ENCODE peak calls at places on chromosome 15, in ten cellular contexts. A is MM.1S; M is adrenal gland; Z is aorta; H is mesenchymal stem cell; K is CD8-positive, alpha-beta memory T cell; V is tibial artery; U is cardiac muscle cell; Q is GM23248; R is mucosa of descending colon. G is an unnamed sample.
A peak's percentile ranks its signal among the peaks of the same experiment; 100 is the strongest.

GRCh38 chr15:76200083-76200465 is 111.2 kb downstream of the ETFA start:
- DNase-seq in A (no peak), M (no peak), Z (no peak), H (no peak), K (no peak), V (peak; percentile 47), U (no peak), Q (no peak), R (no peak), G (no peak)

GRCh38 chr15:63983071-63983711 is 63.1 kb downstream of the DAPK2 start:
- DNase-seq in A (no peak), M (no peak), Z (no peak), H (no peak), K (no peak), V (no peak), U (no peak), Q (no peak), R (peak; percentile 50), G (no peak)

GRCh38 chr15:86522721-86523120 is 443.1 kb downstream of the AGBL1 start:
- DNase-seq in A (no peak), M (no peak), Z (no peak), H (no peak), K (no peak), V (no peak), U (no peak), Q (no peak), R (no peak), G (no peak)

GRCh38 chr15:51281368-51281967 is 56.9 kb downstream of the CYP19A1 start:
- DNase-seq in A (peak; percentile 34), M (peak; percentile 32), Z (peak; percentile 82), H (peak; percentile 60), K (no peak), V (peak; percentile 86), U (peak; percentile 76), Q (peak; percentile 79), R (peak; percentile 57), G (peak; percentile 64)

GRCh38 chr15:54150255-54150654 is 172.0 kb downstream of the UNC13C start:
- DNase-seq in A (peak; percentile 96), M (no peak), Z (no peak), H (no peak), K (no peak), V (no peak), U (no peak), Q (no peak), R (no peak), G (no peak)

GRCh38 chr15:82548700-82549099 is 8.4 kb upstream of the RPS17 start:
- DNase-seq in A (no peak), M (no peak), Z (no peak), H (no peak), K (no peak), V (no peak), U (no peak), Q (peak; percentile 27), R (no peak), G (no peak)

GRCh38 chr15:64229129-64229724 is 66.4 kb upstream of the PPIB start:
- DNase-seq in A (no peak), M (no peak), Z (no peak), H (no peak), K (no peak), V (no peak), U (no peak), Q (no peak), R (no peak), G (no peak)

GRCh38 chr15:41621200-41622193 is 38.7 kb upstream of the MGA start:
- DNase-seq in A (no peak), M (peak; percentile 86), Z (peak; percentile 87), H (peak; percentile 68), K (peak; percentile 84), V (peak; percentile 87), U (peak; percentile 83), Q (peak; percentile 89), R (peak; percentile 85), G (peak; percentile 91)

GRCh38 chr15:77143606-77144005 is 72.7 kb upstream of the TSPAN3 start:
- DNase-seq in A (no peak), M (no peak), Z (no peak), H (peak; percentile 32), K (no peak), V (no peak), U (no peak), Q (no peak), R (no peak), G (no peak)

GRCh38 chr15:50415752-50416404 is 8.3 kb upstream of the USP8 start:
- DNase-seq in A (no peak), M (no peak), Z (no peak), H (peak; percentile 57), K (no peak), V (no peak), U (no peak), Q (no peak), R (no peak), G (peak; percentile 38)

GRCh38 chr15:65409284-65409631 is 13.5 kb downstream of the IGDCC4 start:
- DNase-seq in A (no peak), M (no peak), Z (peak; percentile 42), H (peak; percentile 97), K (no peak), V (no peak), U (no peak), Q (peak; percentile 93), R (no peak), G (no peak)

GRCh38 chr15:78170848-78171773 is 21.9 kb downstream of the IDH3A start:
- DNase-seq in A (peak; percentile 85), M (no peak), Z (no peak), H (no peak), K (peak; percentile 1), V (no peak), U (no peak), Q (no peak), R (no peak), G (no peak)

DNA sequence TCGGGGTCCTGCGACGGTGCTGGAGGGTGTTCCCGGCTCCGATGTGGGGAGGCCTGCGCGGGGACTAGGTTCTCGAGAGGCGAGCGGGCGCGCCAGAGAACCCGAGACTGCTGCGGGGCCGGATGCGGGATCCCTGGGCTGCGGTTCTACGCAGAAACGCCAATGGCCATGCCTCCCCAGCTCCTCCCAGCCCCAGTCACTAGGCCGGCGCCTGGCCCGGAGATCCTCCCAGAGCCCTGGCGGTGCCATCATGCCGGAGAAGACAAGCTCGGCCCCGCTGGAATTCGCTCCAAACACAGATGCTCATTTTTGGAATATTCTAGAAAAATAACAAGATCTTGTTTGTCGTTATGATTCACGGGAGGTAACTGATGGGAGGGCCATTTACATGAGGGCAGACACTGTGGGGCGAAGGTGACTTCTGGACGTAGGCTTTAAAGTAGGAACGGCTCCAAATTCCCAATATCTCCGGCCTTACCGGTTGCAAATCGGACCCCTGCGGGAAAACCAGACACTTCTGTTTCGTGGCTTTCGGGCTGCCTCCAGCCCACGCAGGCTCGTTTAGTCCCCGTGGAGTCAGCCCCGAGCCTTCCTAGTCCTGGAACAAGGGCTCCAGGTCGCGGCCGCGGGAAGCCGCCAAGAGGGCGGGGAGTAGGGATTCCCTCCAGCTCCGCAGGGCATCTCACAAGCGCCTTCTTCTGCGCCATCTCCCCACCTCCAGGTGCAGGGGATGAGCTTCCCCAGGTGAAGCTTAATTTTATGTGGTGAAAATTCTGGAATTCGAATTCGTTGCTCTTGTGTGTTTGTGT is 74.8 kb upstream of the POLG start:
- DNase-seq in A (no peak), M (no peak), Z (no peak), H (no peak), K (no peak), V (no peak), U (no peak), Q (no peak), R (no peak), G (no peak)
- H3K4me3 ChIP-seq in A (no peak overlapping the region), M (no peak overlapping the region), Z (no peak overlapping the region), H (no peak overlapping the region), K (peak overlapping the region; percentile 54), V (peak overlapping the region; percentile 2), U (no peak overlapping the region), Q (peak overlapping the region; percentile 19), R (no peak overlapping the region), G (no peak overlapping the region)

DNA sequence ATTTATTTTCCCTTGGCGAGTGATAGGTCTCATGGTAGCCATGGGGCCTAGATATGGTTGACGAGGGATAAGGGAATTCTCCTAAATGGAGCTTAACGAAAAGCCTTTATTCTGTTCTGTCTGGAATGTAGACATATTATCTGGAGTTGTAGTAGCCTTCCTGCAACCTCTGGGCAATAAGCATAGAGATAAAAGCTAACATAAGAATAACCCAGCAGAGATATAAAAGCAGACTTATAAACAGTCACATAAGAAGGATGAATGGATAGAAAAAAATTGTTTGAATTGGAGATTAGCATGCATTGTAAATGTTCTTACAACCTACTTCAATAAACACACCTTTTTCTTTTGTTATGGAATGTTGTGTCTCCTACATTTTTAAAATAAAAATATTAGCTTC is 281.2 kb upstream of the ARRDC4 start:
- DNase-seq in A (no peak), M (no peak), Z (no peak), H (no peak), K (no peak), V (no peak), U (no peak), Q (no peak), R (no peak), G (no peak)
- H3K9me3 ChIP-seq in A (no peaks in the 10 kb centered on the region), M (no peaks in the 10 kb centered on the region), Z (peaks cover 4% of the 10 kb centered on the region), H (peaks cover 19% of the 10 kb centered on the region), K (no peaks in the 10 kb centered on the region), V (peaks cover 7% of the 10 kb centered on the region), U (no peaks in the 10 kb centered on the region), Q (peaks cover 6% of the 10 kb centered on the region), R (no peaks in the 10 kb centered on the region), G (no peaks in the 10 kb centered on the region)

GRCh38 chr15:57061281-57061680 is 142.8 kb downstream of the TCF12 start:
- DNase-seq in A (no peak), M (no peak), Z (no peak), H (no peak), K (no peak), V (no peak), U (no peak), Q (peak; percentile 23), R (no peak), G (no peak)
- H3K4me1 ChIP-seq in A (no peaks in the 10 kb centered on the region), M (peaks cover 12% of the 10 kb centered on the region), Z (peaks cover 10% of the 10 kb centered on the region), H (peaks cover 7% of the 10 kb centered on the region), K (no peaks in the 10 kb centered on the region), V (peaks cover 41% of the 10 kb centered on the region), U (peaks cover 12% of the 10 kb centered on the region), Q (peaks cover 67% of the 10 kb centered on the region), R (peaks cover 3% of the 10 kb centered on the region), G (peaks cover 34% of the 10 kb centered on the region)

GRCh38 chr15:92393287-92393993 is at the start of gene ST8SIA2:
- DNase-seq in A (peak; percentile 88), M (no peak), Z (no peak), H (no peak), K (no peak), V (no peak), U (peak; percentile 85), Q (peak; percentile 39), R (no peak), G (peak; percentile 39)

GRCh38 chr15:92392966-92393286 is 755 bp upstream of the ST8SIA2 start:
- DNase-seq in A (no peak), M (no peak), Z (no peak), H (no peak), K (no peak), V (no peak), U (no peak), Q (no peak), R (no peak), G (no peak)

GRCh38 chr15:92395176-92395521 is 1.5 kb downstream of the ST8SIA2 start:
- DNase-seq in A (no peak), M (no peak), Z (no peak), H (no peak), K (no peak), V (no peak), U (no peak), Q (no peak), R (no peak), G (no peak)

GRCh38 chr15:92394327-92395175 is 870 bp downstream of the ST8SIA2 start:
- DNase-seq in A (peak; percentile 14), M (no peak), Z (no peak), H (no peak), K (no peak), V (no peak), U (peak; percentile 55), Q (no peak), R (no peak), G (no peak)

GRCh38 chr15:92393994-92394326 is 279 bp downstream of the ST8SIA2 start:
- DNase-seq in A (no peak), M (no peak), Z (no peak), H (no peak), K (no peak), V (no peak), U (no peak), Q (no peak), R (no peak), G (no peak)
- H3K4me3 ChIP-seq in A (peak overlapping the region; percentile 83), M (no peak overlapping the region), Z (no peak overlapping the region), H (peak overlapping the region; percentile 38), K (no peak overlapping the region), V (no peak overlapping the region), U (peak overlapping the region; percentile 72), Q (peak overlapping the region; percentile 26), R (no peak overlapping the region), G (peak overlapping the region; percentile 37)

G was measured in A673.